ENCODE peak calls at places on chromosomes 13 and 19, in four cellular contexts. P is activated T-cell treated with anti-CD3 and anti-CD28 coated beads, Interleukin-2, amount 50 U/mL, for 4 hours; M is type B pancreatic cell; V is HEK293T. J is an unnamed sample.

GRCh38 chr13:52010890-52011689 is at the start of gene ATP7B:
- DNase-seq in P (peak; percentile 5), M (no peak), V (peak; percentile 33), J (no peak)

GRCh38 chr13:28173793-28174192 is 35.4 kb downstream of the PAN3 start:
- DNase-seq in P (no peak), M (no peak), V (no peak), J (no peak)

GRCh38 chr19:11421607-11422098 is 2.5 kb upstream of the RGL3 start:
- DNase-seq in P (no peak), M (no peak), V (peak; percentile 75), J (no peak)

GRCh38 chr13:112118451-112119064 is 51.6 kb downstream of the SOX1 start:
- DNase-seq in P (no peak), M (no peak), V (no peak), J (no peak)

GRCh38 chr13:38346764-38347163 is 2.9 kb upstream of the UFM1 start:
- DNase-seq in P (no peak), M (no peak), V (no peak), J (no peak)

GRCh38 chr19:46614114-46614701 is 10.7 kb downstream of the PTGIR start:
- DNase-seq in P (peak; percentile 84), M (peak; percentile 88), V (peak; percentile 83), J (peak; percentile 63)

GRCh38 chr19:35395762-35396199 is 24.9 kb downstream of the GPR42 start:
- DNase-seq in P (no peak), M (no peak), V (no peak), J (no peak)

GRCh38 chr13:94195715-94196114 is 283.8 kb downstream of the DCT start:
- DNase-seq in P (no peak), M (no peak), V (no peak), J (no peak)

GRCh38 chr19:56933014-56933705 is 92.6 kb upstream of the PEG3 start:
- DNase-seq in P (no peak), M (no peak), V (no peak), J (no peak)

GRCh38 chr19:44093931-44094765 is at the start of gene ZNF224:
- DNase-seq in P (peak; percentile 75), M (peak; percentile 89), V (peak; percentile 86), J (peak; percentile 82)

GRCh38 chr13:107351305-107351704 is 783.4 kb upstream of the ARGLU1 start:
- DNase-seq in P (no peak), M (no peak), V (no peak), J (no peak)

GRCh38 chr13:110914293-110915056 is 394 bp downstream of the ANKRD10 start:
- DNase-seq in P (peak; percentile 66), M (peak; percentile 86), V (peak; percentile 60), J (no peak)